ENCODE peak calls at places on chromosome 5, in nine cellular contexts. One of them, this sample, is unnamed.

GRCh38 chr5:175032741-175033151 is 308.4 kb downstream of the MSX2 start:
- DNase-seq in HEK293T: no peak
- DNase-seq in activated T-helper 9 cell treated with anti-CD3 and anti-CD28 coated beads, Interleukin-2, amount 50 U/mL, for 16 hours: no peak
- DNase-seq in fibroblast of pulmonary artery: no peak
- DNase-seq in NT2/D1: no peak
- DNase-seq in RCC 7860: no peak
- DNase-seq in anterior cingulate cortex: peak
- DNase-seq in stomach: no peak
- DNase-seq in naive thymus-derived CD8-positive, alpha-beta T cell: no peak
- DNase-seq in this sample: no peak

GRCh38 chr5:154858251-154858971 is at the start of gene CNOT8:
- DNase-seq in HEK293T: peak
- DNase-seq in stomach: peak
- DNase-seq in RCC 7860: peak
- DNase-seq in activated T-helper 9 cell treated with anti-CD3 and anti-CD28 coated beads, Interleukin-2, amount 50 U/mL, for 16 hours: peak
- DNase-seq in anterior cingulate cortex: peak
- DNase-seq in fibroblast of pulmonary artery: peak
- DNase-seq in naive thymus-derived CD8-positive, alpha-beta T cell: peak
- DNase-seq in NT2/D1: peak
- DNase-seq in this sample: peak

GRCh38 chr5:79346420-79346824 is 110.5 kb downstream of the JMY start:
- DNase-seq in activated T-helper 9 cell treated with anti-CD3 and anti-CD28 coated beads, Interleukin-2, amount 50 U/mL, for 16 hours: no peak
- DNase-seq in naive thymus-derived CD8-positive, alpha-beta T cell: no peak
- DNase-seq in HEK293T: no peak
- DNase-seq in RCC 7860: peak
- DNase-seq in anterior cingulate cortex: peak
- DNase-seq in stomach: no peak
- DNase-seq in NT2/D1: no peak
- DNase-seq in fibroblast of pulmonary artery: peak
- DNase-seq in this sample: no peak

GRCh38 chr5:102603670-102604069 is 104.9 kb upstream of the SLCO6A1 start:
- DNase-seq in RCC 7860: no peak
- DNase-seq in naive thymus-derived CD8-positive, alpha-beta T cell: no peak
- DNase-seq in activated T-helper 9 cell treated with anti-CD3 and anti-CD28 coated beads, Interleukin-2, amount 50 U/mL, for 16 hours: no peak
- DNase-seq in anterior cingulate cortex: no peak
- DNase-seq in stomach: no peak
- DNase-seq in fibroblast of pulmonary artery: no peak
- DNase-seq in HEK293T: no peak
- DNase-seq in NT2/D1: no peak
- DNase-seq in this sample: no peak

GRCh38 chr5:180007582-180007981 is 64.0 kb downstream of the RNF130 start:
- DNase-seq in fibroblast of pulmonary artery: no peak
- DNase-seq in stomach: no peak
- DNase-seq in RCC 7860: no peak
- DNase-seq in anterior cingulate cortex: no peak
- DNase-seq in NT2/D1: no peak
- DNase-seq in activated T-helper 9 cell treated with anti-CD3 and anti-CD28 coated beads, Interleukin-2, amount 50 U/mL, for 16 hours: no peak
- DNase-seq in naive thymus-derived CD8-positive, alpha-beta T cell: no peak
- DNase-seq in HEK293T: no peak
- DNase-seq in this sample: no peak

GRCh38 chr5:178416919-178417318 is 173.3 kb downstream of the COL23A1 start:
- DNase-seq in naive thymus-derived CD8-positive, alpha-beta T cell: no peak
- DNase-seq in RCC 7860: peak
- DNase-seq in anterior cingulate cortex: no peak
- DNase-seq in stomach: no peak
- DNase-seq in activated T-helper 9 cell treated with anti-CD3 and anti-CD28 coated beads, Interleukin-2, amount 50 U/mL, for 16 hours: no peak
- DNase-seq in NT2/D1: no peak
- DNase-seq in fibroblast of pulmonary artery: peak
- DNase-seq in HEK293T: no peak
- DNase-seq in this sample: no peak

GRCh38 chr5:35777358-35778087 is 79.2 kb upstream of the IL7R start:
- DNase-seq in naive thymus-derived CD8-positive, alpha-beta T cell: peak
- DNase-seq in NT2/D1: peak
- DNase-seq in anterior cingulate cortex: peak
- DNase-seq in stomach: peak
- DNase-seq in RCC 7860: peak
- DNase-seq in fibroblast of pulmonary artery: peak
- DNase-seq in HEK293T: peak
- DNase-seq in activated T-helper 9 cell treated with anti-CD3 and anti-CD28 coated beads, Interleukin-2, amount 50 U/mL, for 16 hours: peak
- DNase-seq in this sample: peak

GRCh38 chr5:6583049-6583880 is 49.6 kb downstream of the NSUN2 start:
- DNase-seq in fibroblast of pulmonary artery: peak
- DNase-seq in activated T-helper 9 cell treated with anti-CD3 and anti-CD28 coated beads, Interleukin-2, amount 50 U/mL, for 16 hours: no peak
- DNase-seq in RCC 7860: no peak
- DNase-seq in NT2/D1: no peak
- DNase-seq in HEK293T: no peak
- DNase-seq in anterior cingulate cortex: no peak
- DNase-seq in naive thymus-derived CD8-positive, alpha-beta T cell: no peak
- DNase-seq in stomach: peak
- DNase-seq in this sample: peak

GRCh38 chr5:122473138-122473843 is 161.3 kb downstream of the SNCAIP start:
- DNase-seq in HEK293T: no peak
- DNase-seq in stomach: no peak
- DNase-seq in NT2/D1: no peak
- DNase-seq in activated T-helper 9 cell treated with anti-CD3 and anti-CD28 coated beads, Interleukin-2, amount 50 U/mL, for 16 hours: no peak
- DNase-seq in fibroblast of pulmonary artery: no peak
- DNase-seq in anterior cingulate cortex: no peak
- DNase-seq in RCC 7860: no peak
- DNase-seq in naive thymus-derived CD8-positive, alpha-beta T cell: no peak
- DNase-seq in this sample: no peak

GRCh38 chr5:43309657-43310056 is 3.6 kb downstream of the HMGCS1 start:
- DNase-seq in stomach: peak
- DNase-seq in anterior cingulate cortex: no peak
- DNase-seq in naive thymus-derived CD8-positive, alpha-beta T cell: no peak
- DNase-seq in NT2/D1: no peak
- DNase-seq in activated T-helper 9 cell treated with anti-CD3 and anti-CD28 coated beads, Interleukin-2, amount 50 U/mL, for 16 hours: no peak
- DNase-seq in HEK293T: no peak
- DNase-seq in RCC 7860: no peak
- DNase-seq in fibroblast of pulmonary artery: no peak
- DNase-seq in this sample: no peak

GRCh38 chr5:129377504-129377903 is 82.6 kb upstream of the ADAMTS19 start:
- DNase-seq in fibroblast of pulmonary artery: no peak
- DNase-seq in anterior cingulate cortex: no peak
- DNase-seq in RCC 7860: no peak
- DNase-seq in HEK293T: no peak
- DNase-seq in activated T-helper 9 cell treated with anti-CD3 and anti-CD28 coated beads, Interleukin-2, amount 50 U/mL, for 16 hours: no peak
- DNase-seq in stomach: no peak
- DNase-seq in naive thymus-derived CD8-positive, alpha-beta T cell: no peak
- DNase-seq in NT2/D1: no peak
- DNase-seq in this sample: no peak